ENCODE peak calls at places on chromosomes 5 and 9, in six cellular contexts. One of them, this sample, is unnamed.

GRCh38 chr5:32044904-32045303 is 129.2 kb downstream of the GOLPH3 start:
- DNase-seq in BE2C: no peak
- DNase-seq in H9: no peak
- DNase-seq in astrocyte of the spinal cord: peak; percentile 62
- DNase-seq in CD4-positive, alpha-beta T cell: no peak
- DNase-seq in bronchial epithelial cell: peak; percentile 89
- DNase-seq in this sample: no peak

GRCh38 chr9:16074962-16075361 is 522.1 kb downstream of the CCDC171 start:
- DNase-seq in BE2C: no peak
- DNase-seq in H9: no peak
- DNase-seq in astrocyte of the spinal cord: no peak
- DNase-seq in CD4-positive, alpha-beta T cell: no peak
- DNase-seq in bronchial epithelial cell: peak; percentile 17
- DNase-seq in this sample: no peak

GRCh38 chr9:21972361-21972760 is 21.8 kb downstream of the CDKN2A start:
- DNase-seq in BE2C: no peak
- DNase-seq in H9: no peak
- DNase-seq in astrocyte of the spinal cord: no peak
- DNase-seq in CD4-positive, alpha-beta T cell: no peak
- DNase-seq in bronchial epithelial cell: no peak
- DNase-seq in this sample: no peak

GRCh38 chr9:89427621-89428221 is 70.2 kb downstream of the SEMA4D start:
- DNase-seq in BE2C: no peak
- DNase-seq in H9: no peak
- DNase-seq in astrocyte of the spinal cord: no peak
- DNase-seq in CD4-positive, alpha-beta T cell: peak; percentile 47
- DNase-seq in bronchial epithelial cell: no peak
- DNase-seq in this sample: no peak

GRCh38 chr5:163505049-163505474 is 357 bp upstream of the MAT2B start:
- DNase-seq in BE2C: no peak
- DNase-seq in H9: no peak
- DNase-seq in astrocyte of the spinal cord: no peak
- DNase-seq in CD4-positive, alpha-beta T cell: no peak
- DNase-seq in bronchial epithelial cell: no peak
- DNase-seq in this sample: no peak

GRCh38 chr9:110114888-110115259 is 93.1 kb downstream of the C9orf152 start:
- DNase-seq in BE2C: no peak
- DNase-seq in H9: no peak
- DNase-seq in astrocyte of the spinal cord: peak; percentile 53
- DNase-seq in CD4-positive, alpha-beta T cell: no peak
- DNase-seq in bronchial epithelial cell: no peak
- DNase-seq in this sample: no peak

GRCh38 chr5:79547982-79548381 is 34.0 kb upstream of the HOMER1 start:
- DNase-seq in BE2C: no peak
- DNase-seq in H9: no peak
- DNase-seq in astrocyte of the spinal cord: no peak
- DNase-seq in CD4-positive, alpha-beta T cell: no peak
- DNase-seq in bronchial epithelial cell: peak; percentile 92
- DNase-seq in this sample: no peak

GRCh38 chr5:159536626-159537025 is 206.3 kb upstream of the IL12B start:
- DNase-seq in BE2C: no peak
- DNase-seq in H9: no peak
- DNase-seq in astrocyte of the spinal cord: no peak
- DNase-seq in CD4-positive, alpha-beta T cell: no peak
- DNase-seq in bronchial epithelial cell: no peak
- DNase-seq in this sample: no peak

GRCh38 chr5:143014017-143014651 is 244.0 kb downstream of the ARHGAP26 start:
- DNase-seq in BE2C: peak; percentile 56
- DNase-seq in H9: peak; percentile 81
- DNase-seq in astrocyte of the spinal cord: no peak
- DNase-seq in CD4-positive, alpha-beta T cell: no peak
- DNase-seq in bronchial epithelial cell: no peak
- DNase-seq in this sample: peak; percentile 73

GRCh38 chr5:515273-515836 is 8.9 kb downstream of the SLC9A3 start:
- DNase-seq in BE2C: no peak
- DNase-seq in H9: no peak
- DNase-seq in astrocyte of the spinal cord: no peak
- DNase-seq in CD4-positive, alpha-beta T cell: no peak
- DNase-seq in bronchial epithelial cell: no peak
- DNase-seq in this sample: no peak

GRCh38 chr5:94021246-94021645 is 279.8 kb upstream of the POU5F2 start:
- DNase-seq in BE2C: no peak
- DNase-seq in H9: no peak
- DNase-seq in astrocyte of the spinal cord: peak; percentile 75
- DNase-seq in CD4-positive, alpha-beta T cell: no peak
- DNase-seq in bronchial epithelial cell: peak; percentile 85
- DNase-seq in this sample: peak; percentile 29

GRCh38 chr5:144150996-144151395 is 19.5 kb downstream of the YIPF5 start:
- DNase-seq in BE2C: no peak
- DNase-seq in H9: no peak
- DNase-seq in astrocyte of the spinal cord: no peak
- DNase-seq in CD4-positive, alpha-beta T cell: no peak
- DNase-seq in bronchial epithelial cell: no peak
- DNase-seq in this sample: no peak

GRCh38 chr5:26647781-26648180 is 390.6 kb downstream of the CDH9 start:
- DNase-seq in BE2C: no peak
- DNase-seq in H9: no peak
- DNase-seq in astrocyte of the spinal cord: no peak
- DNase-seq in CD4-positive, alpha-beta T cell: no peak
- DNase-seq in bronchial epithelial cell: no peak
- DNase-seq in this sample: no peak

GRCh38 chr5:34022131-34022705 is 14.4 kb upstream of the AMACR start:
- DNase-seq in BE2C: no peak
- DNase-seq in H9: no peak
- DNase-seq in astrocyte of the spinal cord: peak; percentile 71
- DNase-seq in CD4-positive, alpha-beta T cell: no peak
- DNase-seq in bronchial epithelial cell: peak; percentile 42
- DNase-seq in this sample: peak; percentile 44

GRCh38 chr5:159510282-159510681 is 180.0 kb upstream of the IL12B start:
- DNase-seq in BE2C: peak; percentile 45
- DNase-seq in H9: peak; percentile 93
- DNase-seq in astrocyte of the spinal cord: peak; percentile 92
- DNase-seq in CD4-positive, alpha-beta T cell: no peak
- DNase-seq in bronchial epithelial cell: peak; percentile 36
- DNase-seq in this sample: peak; percentile 96

GRCh38 chr5:151153766-151154272 is 3.8 kb downstream of the ANXA6 start:
- DNase-seq in BE2C: no peak
- DNase-seq in H9: no peak
- DNase-seq in astrocyte of the spinal cord: no peak
- DNase-seq in CD4-positive, alpha-beta T cell: no peak
- DNase-seq in bronchial epithelial cell: no peak
- DNase-seq in this sample: no peak

DNA sequence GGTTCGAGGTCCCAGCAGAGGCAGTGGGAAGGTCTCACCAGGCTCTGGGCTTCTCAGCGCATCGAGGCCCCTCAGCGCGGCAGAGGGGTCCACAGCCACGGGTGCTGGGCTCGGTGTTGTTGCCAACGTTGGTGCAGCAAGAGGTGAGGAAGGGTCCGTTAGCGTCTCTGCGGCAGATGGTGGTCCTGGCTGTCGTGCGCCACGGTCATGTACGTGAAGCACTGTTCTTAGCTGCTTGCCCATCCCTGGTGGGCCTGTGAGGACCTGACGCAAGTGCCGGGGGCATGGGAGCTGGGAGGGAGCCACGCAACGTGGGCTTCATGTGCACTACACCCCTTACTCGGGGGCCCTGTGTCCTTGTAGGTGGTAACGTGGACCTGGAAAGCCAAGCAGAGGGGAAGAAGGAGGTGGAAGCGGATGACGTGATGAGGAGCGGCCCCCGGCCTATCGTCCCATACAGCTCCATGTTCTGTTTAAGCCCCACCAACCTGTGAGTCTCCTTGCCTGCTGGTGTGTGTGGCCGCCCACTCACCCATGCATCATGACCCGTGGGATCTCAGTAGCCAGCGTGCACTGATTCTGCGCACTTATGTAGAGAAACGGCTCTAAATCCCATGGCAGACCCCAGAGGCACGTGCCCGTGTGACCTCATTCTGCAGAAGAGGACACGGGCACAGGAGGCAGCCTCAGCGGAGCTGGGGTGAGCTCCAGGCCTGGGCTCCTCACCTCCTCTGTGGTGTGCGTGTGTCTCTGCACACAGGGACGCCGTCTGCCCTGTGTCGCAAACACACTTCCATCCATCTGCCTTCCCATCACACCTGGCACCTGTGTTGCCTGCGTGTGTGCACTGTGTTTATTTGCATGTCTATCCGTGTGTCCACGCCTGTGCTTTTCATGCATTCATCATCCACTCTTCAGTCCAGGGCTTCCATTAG is 166.1 kb downstream of the CACNA1B start:
- DNase-seq in BE2C: no peak
- DNase-seq in H9: no peak
- DNase-seq in astrocyte of the spinal cord: no peak
- DNase-seq in CD4-positive, alpha-beta T cell: no peak
- DNase-seq in bronchial epithelial cell: no peak
- DNase-seq in this sample: no peak
- TF ChIP-seq CTCF in BE2C: no peak
- TF ChIP-seq CTCF in H9: no peak
- TF ChIP-seq CTCF in astrocyte of the spinal cord: no peak
- TF ChIP-seq CTCF in CD4-positive, alpha-beta T cell: no peak
- TF ChIP-seq CTCF in bronchial epithelial cell: no peak
- TF ChIP-seq CTCF in this sample: no peak

DNA sequence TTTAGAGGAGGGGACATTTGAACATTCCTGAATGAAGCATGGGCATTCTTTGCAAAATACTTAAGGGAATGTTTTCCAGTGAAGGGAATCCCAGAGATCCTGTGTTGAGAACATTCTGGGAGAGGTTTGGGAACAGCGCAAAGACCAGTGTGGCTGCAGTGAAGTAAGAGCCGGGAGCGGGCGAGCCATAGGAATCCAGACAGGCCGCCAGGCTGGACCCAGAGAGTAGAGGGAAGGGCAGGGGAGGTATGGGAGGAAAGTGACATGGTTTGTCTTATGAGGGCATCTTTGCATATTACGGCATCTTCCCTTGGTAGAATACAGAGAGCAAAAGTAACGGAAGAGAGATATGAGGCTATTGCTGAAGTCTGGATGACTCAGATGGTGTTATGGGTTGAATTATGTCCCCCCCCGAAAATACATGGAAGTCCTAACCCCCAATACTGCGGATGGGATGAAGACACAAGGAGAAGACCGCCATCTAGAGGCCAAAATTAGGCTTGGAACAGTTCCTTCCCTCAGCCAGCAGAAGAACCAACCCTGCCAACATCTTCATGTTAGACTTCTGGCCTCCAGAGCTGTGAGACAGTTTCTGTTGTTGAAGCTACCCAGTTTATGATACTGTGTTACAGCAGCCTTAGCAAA is 268.2 kb downstream of the MAST4 start:
- DNase-seq in BE2C: peak; percentile 40
- DNase-seq in H9: no peak
- DNase-seq in astrocyte of the spinal cord: peak; percentile 46
- DNase-seq in CD4-positive, alpha-beta T cell: no peak
- DNase-seq in bronchial epithelial cell: peak; percentile 50
- DNase-seq in this sample: peak; percentile 86
- TF ChIP-seq CTCF in BE2C: peak; percentile 69
- TF ChIP-seq CTCF in H9: peak; percentile 49
- TF ChIP-seq CTCF in astrocyte of the spinal cord: peak; percentile 65
- TF ChIP-seq CTCF in CD4-positive, alpha-beta T cell: peak; percentile 9
- TF ChIP-seq CTCF in bronchial epithelial cell: peak; percentile 48
- TF ChIP-seq CTCF in this sample: peak; percentile 55

DNA sequence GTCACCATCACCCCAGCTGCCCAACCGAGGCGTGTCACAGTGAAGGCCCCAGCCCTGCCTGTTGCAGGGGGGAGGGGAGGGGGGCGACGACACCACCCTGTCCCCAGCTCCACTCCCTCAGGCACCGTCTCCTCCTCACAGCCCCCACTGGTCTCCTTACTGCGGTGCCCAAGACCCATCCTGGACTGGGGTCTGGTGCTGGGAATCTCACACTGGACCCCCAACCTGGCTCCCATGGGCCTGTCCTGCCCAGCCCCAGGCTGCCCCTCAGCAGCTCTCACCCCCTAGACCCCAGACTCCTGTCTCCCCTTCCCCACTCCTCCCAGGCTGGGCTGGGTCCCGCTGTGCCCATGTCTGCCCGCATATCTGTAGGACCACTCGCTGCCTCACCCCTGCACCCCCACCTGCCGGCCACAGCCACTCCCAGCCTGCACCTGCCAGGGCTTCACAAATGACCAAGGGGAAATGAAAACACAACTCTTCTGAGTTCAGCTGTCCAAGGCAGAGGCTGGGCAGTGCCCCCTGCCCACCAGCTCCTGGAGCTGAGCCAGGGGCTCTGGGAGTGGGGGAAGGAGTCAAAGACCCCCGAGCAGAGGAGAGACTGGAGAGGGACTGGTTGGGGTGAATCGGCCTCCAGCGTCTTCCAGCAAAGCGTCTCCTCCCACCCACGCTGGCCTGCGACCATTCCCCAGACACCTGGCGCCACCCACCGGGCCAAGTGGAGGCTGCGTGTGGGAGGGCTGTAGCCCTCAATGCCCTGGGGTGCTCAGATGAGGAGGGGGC is 32.6 kb upstream of the EGFL7 start:
- DNase-seq in BE2C: peak; percentile 75
- DNase-seq in H9: peak; percentile 84
- DNase-seq in astrocyte of the spinal cord: peak; percentile 36
- DNase-seq in CD4-positive, alpha-beta T cell: peak; percentile 59
- DNase-seq in bronchial epithelial cell: no peak
- DNase-seq in this sample: peak; percentile 80
- TF ChIP-seq CTCF in BE2C: peak; percentile 64
- TF ChIP-seq CTCF in H9: peak; percentile 85
- TF ChIP-seq CTCF in astrocyte of the spinal cord: peak; percentile 77
- TF ChIP-seq CTCF in CD4-positive, alpha-beta T cell: peak; percentile 47
- TF ChIP-seq CTCF in bronchial epithelial cell: peak; percentile 64
- TF ChIP-seq CTCF in this sample: peak; percentile 70

GRCh38 chr5:22604711-22605110 is 248.4 kb downstream of the CDH12 start:
- DNase-seq in BE2C: no peak
- DNase-seq in H9: no peak
- DNase-seq in astrocyte of the spinal cord: no peak
- DNase-seq in CD4-positive, alpha-beta T cell: no peak
- DNase-seq in bronchial epithelial cell: no peak
- DNase-seq in this sample: no peak
- TF ChIP-seq CTCF in BE2C: no peak
- TF ChIP-seq CTCF in H9: peak; percentile 16
- TF ChIP-seq CTCF in astrocyte of the spinal cord: no peak
- TF ChIP-seq CTCF in CD4-positive, alpha-beta T cell: no peak
- TF ChIP-seq CTCF in bronchial epithelial cell: no peak
- TF ChIP-seq CTCF in this sample: no peak

GRCh38 chr5:72637058-72637457 is 129.8 kb upstream of the ZNF366 start:
- DNase-seq in BE2C: no peak
- DNase-seq in H9: no peak
- DNase-seq in astrocyte of the spinal cord: no peak
- DNase-seq in CD4-positive, alpha-beta T cell: no peak
- DNase-seq in bronchial epithelial cell: no peak
- DNase-seq in this sample: no peak
- TF ChIP-seq CTCF in BE2C: no peak
- TF ChIP-seq CTCF in H9: no peak
- TF ChIP-seq CTCF in astrocyte of the spinal cord: no peak
- TF ChIP-seq CTCF in CD4-positive, alpha-beta T cell: no peak
- TF ChIP-seq CTCF in bronchial epithelial cell: no peak
- TF ChIP-seq CTCF in this sample: no peak

DNA sequence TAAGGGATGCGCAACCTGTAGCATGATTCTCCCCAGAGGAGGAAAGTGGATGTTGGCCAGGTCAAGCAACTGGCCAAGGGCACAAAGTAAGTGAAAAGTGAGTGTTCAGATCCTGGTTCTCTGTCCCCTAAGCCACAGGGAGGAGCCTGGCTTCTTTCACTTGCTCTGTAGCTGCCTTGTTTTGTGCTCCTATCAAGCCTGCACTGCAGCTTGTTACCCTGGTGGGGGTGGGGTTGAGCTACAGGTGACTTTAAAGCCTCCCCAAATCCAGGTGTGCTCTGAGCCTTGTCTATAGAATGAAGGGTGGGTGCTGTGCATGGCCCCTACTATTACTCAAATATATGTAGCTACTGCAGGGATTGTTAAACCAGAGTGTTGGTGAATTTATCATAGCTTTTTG is 32.9 kb downstream of the RALGPS1 start:
- DNase-seq in BE2C: no peak
- DNase-seq in H9: peak; percentile 65
- DNase-seq in astrocyte of the spinal cord: no peak
- DNase-seq in CD4-positive, alpha-beta T cell: no peak
- DNase-seq in bronchial epithelial cell: no peak
- DNase-seq in this sample: no peak
- TF ChIP-seq CTCF in BE2C: peak; percentile 16
- TF ChIP-seq CTCF in H9: peak; percentile 70
- TF ChIP-seq CTCF in astrocyte of the spinal cord: peak; percentile 8
- TF ChIP-seq CTCF in CD4-positive, alpha-beta T cell: no peak
- TF ChIP-seq CTCF in bronchial epithelial cell: peak; percentile 27
- TF ChIP-seq CTCF in this sample: no peak